ENCODE peak calls at places on chromosomes 16 and 17, in six cellular contexts. P is CD8-positive, alpha-beta T cell; O is fibroblast of mammary gland; D is uterus; U is tibial artery; V is epithelial cell of esophagus. Q is an unnamed sample.

GRCh38 chr17:71337903-71338302 is 782.9 kb upstream of the SOX9 start:
- DNase-seq in O (no peak), P (no peak), D (no peak), U (no peak), V (peak; percentile 25), Q (no peak)

GRCh38 chr17:83180996-83181481 is 101.6 kb downstream of the METRNL start:
- DNase-seq in U (no peak), P (peak; percentile 43), D (no peak), V (no peak), O (no peak), Q (no peak)

GRCh38 chr16:85502357-85502756 is 110.8 kb upstream of the GSE1 start:
- DNase-seq in V (no peak), D (no peak), U (no peak), P (no peak), O (no peak), Q (no peak)

GRCh38 chr17:27244481-27245223 is 49.3 kb upstream of the WSB1 start:
- DNase-seq in V (peak; percentile 96), P (no peak), O (peak; percentile 98), D (peak; percentile 84), U (peak; percentile 80), Q (peak; percentile 84)

GRCh38 chr16:79573881-79574280 is 26.7 kb downstream of the MAF start:
- DNase-seq in V (no peak), O (no peak), P (no peak), D (no peak), U (no peak), Q (no peak)

GRCh38 chr16:65075877-65076276 is 46.0 kb downstream of the CDH11 start:
- DNase-seq in V (no peak), O (no peak), D (no peak), P (no peak), U (no peak), Q (no peak)

GRCh38 chr17:76262732-76263344 is 2.3 kb upstream of the UBALD2 start:
- DNase-seq in U (no peak), P (peak; percentile 55), V (peak; percentile 71), O (no peak), D (no peak), Q (no peak)

GRCh38 chr16:80569440-80570105 is 28.8 kb downstream of the DYNLRB2 start:
- DNase-seq in U (no peak), O (peak; percentile 32), P (peak; percentile 55), V (peak; percentile 11), D (no peak), Q (no peak)

GRCh38 chr17:4560837-4561241 is 462 bp upstream of the GGT6 start:
- DNase-seq in U (no peak), D (no peak), O (peak; percentile 42), V (no peak), P (no peak), Q (no peak)

GRCh38 chr16:22232277-22233049 is 26.4 kb downstream of the EEF2K start:
- DNase-seq in D (no peak), P (no peak), U (no peak), V (peak; percentile 78), O (peak; percentile 63), Q (no peak)

GRCh38 chr17:10083864-10084263 is 114.5 kb downstream of the GAS7 start:
- DNase-seq in V (no peak), U (no peak), O (no peak), D (no peak), P (no peak), Q (no peak)

GRCh38 chr16:22372882-22373661 is 1.3 kb downstream of the CDR2 start:
- DNase-seq in V (no peak), U (no peak), O (no peak), D (no peak), P (no peak), Q (no peak)

GRCh38 chr17:66466933-66467367 is 164.5 kb downstream of the PRKCA start:
- DNase-seq in P (no peak), O (peak; percentile 99), U (no peak), V (peak; percentile 98), D (peak; percentile 54), Q (peak; percentile 97)

GRCh38 chr17:71084219-71084618 is 914.9 kb downstream of the KCNJ2 start:
- DNase-seq in V (peak; percentile 69), U (no peak), P (no peak), D (no peak), O (peak; percentile 56), Q (no peak)

GRCh38 chr17:74770498-74771318 is 5.4 kb downstream of the NAT9 start:
- DNase-seq in O (peak; percentile 28), P (peak; percentile 88), D (no peak), U (no peak), V (peak; percentile 83), Q (no peak)

GRCh38 chr16:84874004-84874435 is 54.2 kb downstream of the CRISPLD2 start:
- DNase-seq in D (no peak), V (no peak), O (no peak), U (no peak), P (no peak), Q (no peak)

GRCh38 chr17:34133350-34133749 is 121.7 kb upstream of the CCL2 start:
- DNase-seq in P (peak; percentile 15), V (no peak), D (no peak), O (no peak), U (no peak), Q (no peak)

GRCh38 chr17:9769036-9769695 is 22.2 kb downstream of the DHRS7C start:
- DNase-seq in V (no peak), O (no peak), D (no peak), U (no peak), P (no peak), Q (no peak)

GRCh38 chr17:59110973-59111372 is 4.3 kb upstream of the TRIM37 start:
- DNase-seq in V (no peak), U (no peak), P (no peak), D (no peak), O (no peak), Q (no peak)

GRCh38 chr17:58605470-58605869 is 86.4 kb downstream of the TEX14 start:
- DNase-seq in O (no peak), P (no peak), U (no peak), V (no peak), D (no peak), Q (no peak)

GRCh38 chr17:48722201-48722907 is at the start of gene PRAC1:
- DNase-seq in V (no peak), U (no peak), O (no peak), P (no peak), D (no peak), Q (no peak)

DNA sequence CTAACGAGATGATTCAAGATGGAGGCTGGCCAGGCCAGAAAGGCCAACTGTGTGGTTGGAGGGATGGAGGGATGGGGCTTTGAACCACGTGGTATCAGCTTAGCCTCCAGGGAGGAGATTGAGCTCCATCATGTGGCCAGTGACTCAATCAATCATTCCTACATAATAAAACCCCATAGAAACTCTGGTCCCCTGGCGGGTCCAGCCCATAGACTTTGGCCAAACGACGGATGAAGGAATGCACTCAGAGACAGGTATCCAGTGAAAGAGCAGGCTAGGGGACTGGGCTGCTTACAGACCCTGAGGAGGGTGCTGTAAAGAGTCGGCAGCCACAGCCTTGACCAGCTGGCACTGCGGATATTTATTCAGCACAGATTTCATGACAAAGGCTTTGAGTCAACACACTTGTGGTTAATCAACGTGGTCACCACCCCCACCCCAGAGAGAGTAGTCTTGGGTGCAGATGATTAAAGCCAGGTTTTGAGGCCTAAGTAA is 308.7 kb upstream of the TNRC6C start:
- DNase-seq in D (no peak), U (no peak), O (peak; percentile 42), V (peak; percentile 18), P (no peak), Q (no peak)
- TF ChIP-seq CTCF in D (no peak), U (no peak), O (no peak), V (peak; percentile 2), P (no peak), Q (no peak)

DNA sequence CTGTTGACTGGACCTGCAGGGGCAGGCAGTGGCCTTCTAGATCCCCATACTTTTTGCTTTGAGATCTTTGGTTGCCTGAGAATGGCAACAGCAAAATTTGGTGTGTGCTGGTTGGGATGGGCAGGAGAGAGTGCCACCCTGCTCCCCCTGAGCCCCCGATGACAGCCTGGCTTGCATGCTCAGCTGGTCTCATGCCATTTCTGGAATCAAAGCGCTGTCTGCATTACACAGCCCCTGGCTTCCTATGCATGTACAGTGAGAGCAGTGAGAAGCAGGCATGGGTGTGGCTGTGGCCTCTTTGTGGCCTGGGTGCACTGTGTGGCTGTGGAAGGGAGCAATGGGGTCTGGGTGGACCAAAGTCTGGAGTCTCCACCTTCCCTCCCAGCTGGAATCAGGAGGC is 47.7 kb downstream of the NKD1 start:
- DNase-seq in U (no peak), D (no peak), P (no peak), V (no peak), O (no peak), Q (no peak)
- H3K4me3 ChIP-seq in U (no peak overlapping the region), D (no peak overlapping the region), P (no peak overlapping the region), V (no peak overlapping the region), O (no peak overlapping the region), Q (no peak overlapping the region)

GRCh38 chr16:19560078-19560477 is 4.6 kb downstream of the VPS35L start:
- DNase-seq in P (no peak), D (no peak), U (no peak), V (no peak), O (no peak), Q (no peak)
- TF ChIP-seq CTCF in P (no peak), D (no peak), U (no peak), V (no peak), O (no peak), Q (no peak)

GRCh38 chr16:3912373-3912772 is 31.9 kb upstream of the CREBBP start:
- DNase-seq in P (no peak), V (no peak), D (no peak), U (no peak), O (no peak), Q (no peak)

GRCh38 chr16:3909791-3910583 is 29.5 kb upstream of the CREBBP start:
- DNase-seq in U (no peak), P (no peak), V (no peak), O (no peak), D (no peak), Q (no peak)

GRCh38 chr16:3907586-3907985 is 27.1 kb upstream of the CREBBP start:
- DNase-seq in O (no peak), U (no peak), P (no peak), D (no peak), V (no peak), Q (no peak)

GRCh38 chr16:3906363-3906762 is 25.9 kb upstream of the CREBBP start:
- DNase-seq in U (no peak), V (no peak), P (no peak), D (no peak), O (no peak), Q (no peak)

DNA sequence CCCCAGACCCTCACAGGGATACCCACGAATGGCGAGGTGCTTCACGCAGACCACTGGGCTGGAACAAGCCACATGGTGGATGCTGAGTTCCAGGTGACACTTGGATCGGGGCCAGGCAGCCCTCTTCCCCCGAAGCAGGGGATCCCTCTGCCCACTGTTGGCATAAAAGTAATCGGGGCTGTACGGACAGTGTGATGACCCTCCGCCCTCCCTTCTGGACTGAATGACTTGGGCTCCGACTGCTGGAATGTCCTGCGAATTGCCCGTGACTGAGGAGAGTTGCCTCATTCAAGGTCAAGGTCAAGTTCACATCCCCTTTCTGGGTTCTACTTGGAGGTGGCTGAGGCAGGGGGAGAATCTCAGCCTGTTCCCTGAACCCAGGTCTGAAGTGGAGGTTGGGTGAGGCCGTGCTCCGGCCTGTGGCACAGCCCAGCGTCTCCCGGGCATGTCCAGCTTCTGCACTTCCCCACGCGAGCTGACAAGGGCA is 28.5 kb upstream of the CREBBP start:
- DNase-seq in P (no peak), D (no peak), U (no peak), O (no peak), V (no peak), Q (no peak)
- H3K4me3 ChIP-seq in P (no peak overlapping the region), D (no peak overlapping the region), U (no peak overlapping the region), O (no peak overlapping the region), V (no peak overlapping the region), Q (no peak overlapping the region)

GRCh38 chr17:81615401-81615930 is 21.4 kb downstream of the NPLOC4 start:
- DNase-seq in V (no peak), P (no peak), U (no peak), O (no peak), D (no peak), Q (no peak)
- TF ChIP-seq CTCF in V (no peak), P (no peak), U (no peak), O (no peak), D (no peak), Q (no peak)